ENCODE peak calls at places on chromosomes 7 and 10, in nine cellular contexts. M, Q, F, V, H, C, W, I and E are unnamed samples.

GRCh38 chr10:58158806-58159205 is 108.9 kb downstream of the IPMK start:
- DNase-seq in M (no peak), I (no peak), F (no peak), Q (no peak), V (no peak), W (no peak), C (no peak), H (no peak), E (peak; percentile 69)

GRCh38 chr10:103636492-103636891 is 143.0 kb downstream of the NEURL1 start:
- DNase-seq in Q (no peak), C (no peak), M (no peak), F (no peak), I (no peak), W (no peak), V (no peak), H (no peak), E (no peak)

GRCh38 chr10:11113156-11113555 is 95.5 kb downstream of the CELF2 start:
- DNase-seq in H (peak; percentile 46), C (no peak), Q (no peak), M (no peak), V (no peak), I (no peak), W (no peak), F (peak; percentile 42), E (no peak)

GRCh38 chr10:126161691-126162090 is 226.6 kb downstream of the ADAM12 start:
- DNase-seq in W (no peak), I (no peak), H (no peak), V (no peak), C (no peak), M (no peak), Q (no peak), F (no peak), E (no peak)

GRCh38 chr10:1056326-1057105 is at the start of gene WDR37:
- DNase-seq in F (peak; percentile 97), M (peak; percentile 83), H (peak; percentile 84), I (peak; percentile 78), V (peak; percentile 66), C (peak; percentile 76), W (peak; percentile 82), Q (peak; percentile 89), E (peak; percentile 48)

GRCh38 chr10:79176052-79176501 is 107.3 kb downstream of the ZMIZ1 start:
- DNase-seq in Q (no peak), H (no peak), V (no peak), M (no peak), F (no peak), C (no peak), W (no peak), I (no peak), E (no peak)

GRCh38 chr10:76430330-76430729 is 998.9 kb downstream of the LRMDA start:
- DNase-seq in I (no peak), W (no peak), F (no peak), V (no peak), C (no peak), Q (no peak), M (peak; percentile 25), H (no peak), E (no peak)

GRCh38 chr7:45884136-45884535 is 4.2 kb upstream of the IGFBP1 start:
- DNase-seq in Q (no peak), M (no peak), W (no peak), V (no peak), I (no peak), H (no peak), F (no peak), C (no peak), E (no peak)

GRCh38 chr7:53111061-53111460 is 75.6 kb downstream of the POM121L12 start:
- DNase-seq in W (no peak), F (no peak), Q (peak; percentile 8), I (no peak), M (no peak), V (no peak), C (no peak), H (no peak), E (no peak)

GRCh38 chr7:101848168-101848951 is 30.9 kb downstream of the CUX1 start:
- DNase-seq in M (no peak), F (no peak), C (no peak), W (no peak), Q (no peak), V (no peak), H (no peak), I (no peak), E (no peak)

GRCh38 chr7:4000139-4000538 is 682.0 kb upstream of the FOXK1 start:
- DNase-seq in Q (no peak), M (no peak), W (no peak), I (no peak), C (no peak), F (no peak), H (no peak), V (no peak), E (no peak)

GRCh38 chr7:131249483-131249882 is 78.2 kb upstream of the MKLN1 start:
- DNase-seq in W (no peak), F (no peak), V (no peak), H (no peak), M (no peak), Q (no peak), I (no peak), C (no peak), E (no peak)

GRCh38 chr7:93851536-93851935 is 39.0 kb downstream of the TFPI2 start:
- DNase-seq in C (no peak), I (no peak), Q (no peak), V (no peak), W (no peak), F (no peak), M (no peak), H (no peak), E (peak; percentile 8)

GRCh38 chr10:121597504-121598241 is 571 bp downstream of the FGFR2 start:
- DNase-seq in I (no peak), M (no peak), H (no peak), C (no peak), W (no peak), F (no peak), Q (no peak), V (no peak), E (no peak)

GRCh38 chr7:35384761-35385700 is 131.1 kb upstream of the TBX20 start:
- DNase-seq in V (no peak), M (no peak), F (no peak), W (no peak), I (no peak), Q (peak; percentile 74), C (no peak), H (no peak), E (no peak)

GRCh38 chr10:83289373-83289772 is 849.9 kb upstream of the GHITM start:
- DNase-seq in Q (no peak), I (no peak), H (no peak), V (no peak), F (no peak), C (no peak), W (no peak), M (no peak), E (no peak)

GRCh38 chr10:3761111-3761686 is 23.8 kb downstream of the KLF6 start:
- DNase-seq in I (no peak), M (peak; percentile 54), H (no peak), C (no peak), Q (no peak), F (peak; percentile 53), W (no peak), V (peak; percentile 98), E (no peak)

GRCh38 chr7:7869036-7869435 is 99.6 kb upstream of the GLCCI1 start:
- DNase-seq in V (no peak), H (no peak), W (no peak), C (no peak), M (no peak), I (no peak), F (no peak), Q (no peak), E (no peak)